ENCODE peak calls at places on chromosomes 7 and 10, in four cellular contexts. One of them, this sample, is unnamed.

GRCh38 chr10:127150136-127150535 is 46.3 kb downstream of the INSYN2A start:
- DNase-seq in ovary: no peak
- DNase-seq in skeletal muscle cell: no peak
- DNase-seq in foreskin fibroblast: peak
- DNase-seq in this sample: no peak

GRCh38 chr10:95445223-95445836 is 115.8 kb downstream of the SORBS1 start:
- DNase-seq in ovary: peak
- DNase-seq in skeletal muscle cell: peak
- DNase-seq in foreskin fibroblast: peak
- DNase-seq in this sample: no peak

GRCh38 chr7:43879477-43879876 is 10.2 kb upstream of the MRPS24 start:
- DNase-seq in ovary: no peak
- DNase-seq in skeletal muscle cell: peak
- DNase-seq in foreskin fibroblast: peak
- DNase-seq in this sample: no peak

GRCh38 chr7:66236713-66237303 is 31.7 kb downstream of the TPST1 start:
- DNase-seq in ovary: no peak
- DNase-seq in skeletal muscle cell: no peak
- DNase-seq in foreskin fibroblast: no peak
- DNase-seq in this sample: no peak

GRCh38 chr7:30799976-30800661 is 28.9 kb downstream of the MINDY4 start:
- DNase-seq in ovary: no peak
- DNase-seq in skeletal muscle cell: no peak
- DNase-seq in foreskin fibroblast: no peak
- DNase-seq in this sample: no peak

GRCh38 chr7:153193144-153193595 is 433.6 kb downstream of the ACTR3B start:
- DNase-seq in ovary: no peak
- DNase-seq in skeletal muscle cell: no peak
- DNase-seq in foreskin fibroblast: no peak
- DNase-seq in this sample: no peak

GRCh38 chr7:47292832-47293309 is 289.0 kb downstream of the TNS3 start:
- DNase-seq in ovary: no peak
- DNase-seq in skeletal muscle cell: no peak
- DNase-seq in foreskin fibroblast: no peak
- DNase-seq in this sample: no peak

GRCh38 chr10:6247041-6247712 is 44.4 kb downstream of the PFKFB3 start:
- DNase-seq in ovary: no peak
- DNase-seq in skeletal muscle cell: no peak
- DNase-seq in foreskin fibroblast: no peak
- DNase-seq in this sample: no peak

GRCh38 chr10:72221278-72221677 is 5.2 kb upstream of the ASCC1 start:
- DNase-seq in ovary: no peak
- DNase-seq in skeletal muscle cell: no peak
- DNase-seq in foreskin fibroblast: no peak
- DNase-seq in this sample: no peak

GRCh38 chr10:103837370-103838094 is 17.8 kb downstream of the SH3PXD2A start:
- DNase-seq in ovary: no peak
- DNase-seq in skeletal muscle cell: no peak
- DNase-seq in foreskin fibroblast: no peak
- DNase-seq in this sample: no peak

GRCh38 chr7:106957766-106958165 is 86.7 kb upstream of the PRKAR2B start:
- DNase-seq in ovary: no peak
- DNase-seq in skeletal muscle cell: no peak
- DNase-seq in foreskin fibroblast: no peak
- DNase-seq in this sample: no peak

GRCh38 chr7:26538683-26539082 is 247.0 kb downstream of the SNX10 start:
- DNase-seq in ovary: no peak
- DNase-seq in skeletal muscle cell: no peak
- DNase-seq in foreskin fibroblast: no peak
- DNase-seq in this sample: no peak

GRCh38 chr10:115402690-115403089 is 309.5 kb downstream of the ATRNL1 start:
- DNase-seq in ovary: no peak
- DNase-seq in skeletal muscle cell: peak
- DNase-seq in foreskin fibroblast: peak
- DNase-seq in this sample: no peak

GRCh38 chr7:38292442-38292841 is 19.0 kb upstream of the TARP start:
- DNase-seq in ovary: no peak
- DNase-seq in skeletal muscle cell: no peak
- DNase-seq in foreskin fibroblast: no peak
- DNase-seq in this sample: no peak

DNA sequence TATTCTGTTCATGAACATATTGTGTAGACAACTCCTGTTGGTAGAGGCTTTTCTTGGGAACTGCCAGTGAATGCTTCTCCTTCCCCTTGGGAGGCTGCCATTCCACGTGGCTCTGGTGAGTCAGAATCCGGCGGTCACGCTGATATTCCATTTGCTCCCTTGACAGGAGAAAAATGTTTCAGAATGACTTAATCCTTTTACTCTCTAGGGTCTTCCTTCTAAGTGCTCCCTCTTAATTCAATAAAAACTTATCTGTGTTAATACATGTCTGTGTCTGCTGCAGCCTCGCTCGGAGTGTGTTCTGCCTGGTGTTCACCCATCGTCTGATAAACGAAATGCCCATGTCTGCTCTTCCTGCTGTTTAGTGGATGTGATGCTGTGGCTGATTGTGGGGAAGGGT is 278.6 kb downstream of the ARHGAP12 start:
- DNase-seq in ovary: peak
- DNase-seq in skeletal muscle cell: peak
- DNase-seq in foreskin fibroblast: peak
- DNase-seq in this sample: no peak
- H3K4me3 ChIP-seq in ovary: peak
- H3K4me3 ChIP-seq in skeletal muscle cell: no peak
- H3K4me3 ChIP-seq in foreskin fibroblast: no peak
- H3K4me3 ChIP-seq in this sample: no peak

GRCh38 chr7:157310676-157311185 is 26.1 kb upstream of the DNAJB6 start:
- DNase-seq in ovary: no peak
- DNase-seq in skeletal muscle cell: no peak
- DNase-seq in foreskin fibroblast: no peak
- DNase-seq in this sample: no peak
- H3K4me3 ChIP-seq in ovary: no peak
- H3K4me3 ChIP-seq in skeletal muscle cell: no peak
- H3K4me3 ChIP-seq in foreskin fibroblast: no peak
- H3K4me3 ChIP-seq in this sample: no peak

GRCh38 chr10:129973674-129974059 is 9.6 kb upstream of the EBF3 start:
- DNase-seq in ovary: no peak
- DNase-seq in skeletal muscle cell: no peak
- DNase-seq in foreskin fibroblast: no peak
- DNase-seq in this sample: no peak

GRCh38 chr10:129972966-129973673 is 9.0 kb upstream of the EBF3 start:
- DNase-seq in ovary: no peak
- DNase-seq in skeletal muscle cell: no peak
- DNase-seq in foreskin fibroblast: no peak
- DNase-seq in this sample: no peak

GRCh38 chr10:129970404-129971364 is 6.6 kb upstream of the EBF3 start:
- DNase-seq in ovary: no peak
- DNase-seq in skeletal muscle cell: no peak
- DNase-seq in foreskin fibroblast: no peak
- DNase-seq in this sample: no peak

GRCh38 chr10:129971381-129972144 is 7.5 kb upstream of the EBF3 start:
- DNase-seq in ovary: peak
- DNase-seq in skeletal muscle cell: no peak
- DNase-seq in foreskin fibroblast: peak
- DNase-seq in this sample: no peak

GRCh38 chr10:129972145-129972965 is 8.3 kb upstream of the EBF3 start:
- DNase-seq in ovary: no peak
- DNase-seq in skeletal muscle cell: no peak
- DNase-seq in foreskin fibroblast: no peak
- DNase-seq in this sample: no peak
- H3K4me3 ChIP-seq in ovary: no peak
- H3K4me3 ChIP-seq in skeletal muscle cell: peak
- H3K4me3 ChIP-seq in foreskin fibroblast: peak
- H3K4me3 ChIP-seq in this sample: no peak

DNA sequence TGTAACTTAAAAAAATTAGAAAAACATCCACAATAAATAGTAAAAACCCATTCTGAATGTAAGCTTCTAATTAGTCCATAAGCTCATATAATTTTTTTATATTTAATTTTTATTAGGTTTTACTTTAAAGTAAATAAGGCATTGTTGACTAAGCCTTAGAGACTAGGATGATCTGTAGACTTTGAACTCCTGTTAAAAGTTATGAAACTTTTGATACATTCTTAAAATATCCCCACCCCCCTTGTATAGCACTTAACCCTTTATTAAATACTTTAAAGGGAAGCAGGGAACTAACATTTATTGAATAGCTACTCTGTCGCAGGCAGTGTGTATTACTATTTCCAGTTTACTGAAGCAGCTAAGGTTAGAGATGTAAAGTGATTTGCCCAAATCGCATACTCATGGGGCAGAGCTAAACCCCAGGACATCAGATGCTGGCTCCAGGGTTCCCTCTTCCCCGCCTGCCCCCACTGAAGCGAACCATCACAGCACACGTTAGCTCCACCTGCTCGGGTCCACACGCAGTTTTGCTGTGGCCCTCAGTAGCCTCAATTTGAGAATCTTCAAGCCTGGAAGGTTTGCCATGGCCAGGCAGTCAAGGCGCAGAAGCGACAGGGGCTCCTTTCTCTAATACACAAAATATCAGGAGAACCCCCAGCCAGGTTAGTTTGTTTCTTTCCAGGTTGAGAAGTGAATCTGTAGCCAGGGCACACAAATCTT is 762 bp downstream of the PON1 start:
- DNase-seq in ovary: no peak
- DNase-seq in skeletal muscle cell: no peak
- DNase-seq in foreskin fibroblast: no peak
- DNase-seq in this sample: no peak
- H3K4me3 ChIP-seq in ovary: no peak
- H3K4me3 ChIP-seq in skeletal muscle cell: no peak
- H3K4me3 ChIP-seq in foreskin fibroblast: no peak
- H3K4me3 ChIP-seq in this sample: no peak

GRCh38 chr7:146960747-146961416 is 844.3 kb downstream of the CNTNAP2 start:
- DNase-seq in ovary: no peak
- DNase-seq in skeletal muscle cell: no peak
- DNase-seq in foreskin fibroblast: no peak
- DNase-seq in this sample: no peak
- H3K4me3 ChIP-seq in ovary: no peak
- H3K4me3 ChIP-seq in skeletal muscle cell: no peak
- H3K4me3 ChIP-seq in foreskin fibroblast: no peak
- H3K4me3 ChIP-seq in this sample: no peak